ENCODE peak calls at places on chromosomes 1 and 21, in five cellular contexts. One of them, this sample, is unnamed.

GRCh38 chr1:85884372-85885035 is 176.3 kb upstream of the ZNHIT6 start:
- DNase-seq in psoas muscle: no peak
- DNase-seq in ovary: no peak
- DNase-seq in naive thymus-derived CD4-positive, alpha-beta T cell: no peak
- DNase-seq in CD8-positive, alpha-beta T cell: no peak
- DNase-seq in this sample: no peak

GRCh38 chr1:110272045-110272444 is 61.9 kb downstream of the KCNC4 start:
- DNase-seq in psoas muscle: no peak
- DNase-seq in ovary: no peak
- DNase-seq in naive thymus-derived CD4-positive, alpha-beta T cell: no peak
- DNase-seq in CD8-positive, alpha-beta T cell: no peak
- DNase-seq in this sample: no peak

GRCh38 chr1:35499230-35499629 is 58.0 kb downstream of the KIAA0319L start:
- DNase-seq in psoas muscle: no peak
- DNase-seq in ovary: no peak
- DNase-seq in naive thymus-derived CD4-positive, alpha-beta T cell: no peak
- DNase-seq in CD8-positive, alpha-beta T cell: no peak
- DNase-seq in this sample: no peak

GRCh38 chr1:226615876-226616275 is 67.3 kb downstream of the STUM start:
- DNase-seq in psoas muscle: no peak
- DNase-seq in ovary: no peak
- DNase-seq in naive thymus-derived CD4-positive, alpha-beta T cell: no peak
- DNase-seq in CD8-positive, alpha-beta T cell: no peak
- DNase-seq in this sample: no peak

GRCh38 chr1:89821322-89822108 is 683 bp downstream of the LRRC8D start:
- DNase-seq in psoas muscle: peak; percentile 43
- DNase-seq in ovary: peak; percentile 10
- DNase-seq in naive thymus-derived CD4-positive, alpha-beta T cell: peak; percentile 66
- DNase-seq in CD8-positive, alpha-beta T cell: peak; percentile 66
- DNase-seq in this sample: peak; percentile 65

GRCh38 chr1:24278726-24279125 is 40.4 kb upstream of the GRHL3 start:
- DNase-seq in psoas muscle: no peak
- DNase-seq in ovary: no peak
- DNase-seq in naive thymus-derived CD4-positive, alpha-beta T cell: no peak
- DNase-seq in CD8-positive, alpha-beta T cell: no peak
- DNase-seq in this sample: no peak

GRCh38 chr1:92708368-92708950 is 76.4 kb downstream of the EVI5 start:
- DNase-seq in psoas muscle: no peak
- DNase-seq in ovary: no peak
- DNase-seq in naive thymus-derived CD4-positive, alpha-beta T cell: no peak
- DNase-seq in CD8-positive, alpha-beta T cell: no peak
- DNase-seq in this sample: no peak

GRCh38 chr1:108082741-108083562 is 117.2 kb downstream of the SLC25A24 start:
- DNase-seq in psoas muscle: no peak
- DNase-seq in ovary: no peak
- DNase-seq in naive thymus-derived CD4-positive, alpha-beta T cell: peak; percentile 10
- DNase-seq in CD8-positive, alpha-beta T cell: no peak
- DNase-seq in this sample: no peak

GRCh38 chr21:36150192-36150711 is 6.4 kb upstream of the DOP1B start:
- DNase-seq in psoas muscle: peak; percentile 27
- DNase-seq in ovary: no peak
- DNase-seq in naive thymus-derived CD4-positive, alpha-beta T cell: no peak
- DNase-seq in CD8-positive, alpha-beta T cell: no peak
- DNase-seq in this sample: no peak

DNA sequence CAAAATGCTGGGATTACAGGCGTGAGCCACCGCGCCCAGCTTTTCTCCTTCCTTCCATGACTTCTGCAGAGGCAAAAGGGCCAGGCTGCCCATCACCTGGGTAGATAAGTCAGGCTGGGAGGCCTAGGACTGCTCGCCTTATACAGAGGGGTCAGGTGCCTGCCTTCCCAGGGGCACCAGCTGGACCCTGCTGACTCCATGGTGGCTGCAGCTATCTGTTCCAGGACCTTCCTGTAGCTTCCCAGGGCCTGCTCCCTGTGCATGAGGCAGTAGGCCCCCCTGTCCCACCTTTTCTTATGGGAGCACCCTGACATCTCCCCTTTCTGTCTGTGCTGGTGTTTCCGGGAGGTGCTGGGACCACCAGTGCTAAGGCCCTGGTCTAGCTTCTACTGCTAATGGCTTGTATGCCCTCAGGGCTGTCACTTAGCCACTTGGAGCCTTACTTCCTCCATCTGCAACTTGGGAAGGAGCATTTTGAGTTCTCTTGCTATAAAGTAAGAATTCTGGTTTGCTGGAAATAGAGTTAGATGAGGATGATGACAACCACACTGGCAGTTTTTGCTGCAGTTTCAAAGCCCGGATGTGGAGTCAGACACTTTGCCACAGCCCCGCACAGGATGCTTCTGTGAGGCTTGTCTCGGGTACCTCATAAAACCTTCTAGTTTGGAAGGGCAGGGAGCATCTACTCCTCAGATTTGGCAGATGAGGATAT is 14.4 kb downstream of the SOX13 start:
- DNase-seq in psoas muscle: no peak
- DNase-seq in ovary: no peak
- DNase-seq in naive thymus-derived CD4-positive, alpha-beta T cell: no peak
- DNase-seq in CD8-positive, alpha-beta T cell: no peak
- DNase-seq in this sample: no peak
- H3K4me1 ChIP-seq in psoas muscle: peaks cover 93% of the 10 kb centered on the region
- H3K4me1 ChIP-seq in ovary: peaks cover 24% of the 10 kb centered on the region
- H3K4me1 ChIP-seq in naive thymus-derived CD4-positive, alpha-beta T cell: no peaks in the 10 kb centered on the region
- H3K4me1 ChIP-seq in CD8-positive, alpha-beta T cell: no peaks in the 10 kb centered on the region
- H3K4me1 ChIP-seq in this sample: no peaks in the 10 kb centered on the region

DNA sequence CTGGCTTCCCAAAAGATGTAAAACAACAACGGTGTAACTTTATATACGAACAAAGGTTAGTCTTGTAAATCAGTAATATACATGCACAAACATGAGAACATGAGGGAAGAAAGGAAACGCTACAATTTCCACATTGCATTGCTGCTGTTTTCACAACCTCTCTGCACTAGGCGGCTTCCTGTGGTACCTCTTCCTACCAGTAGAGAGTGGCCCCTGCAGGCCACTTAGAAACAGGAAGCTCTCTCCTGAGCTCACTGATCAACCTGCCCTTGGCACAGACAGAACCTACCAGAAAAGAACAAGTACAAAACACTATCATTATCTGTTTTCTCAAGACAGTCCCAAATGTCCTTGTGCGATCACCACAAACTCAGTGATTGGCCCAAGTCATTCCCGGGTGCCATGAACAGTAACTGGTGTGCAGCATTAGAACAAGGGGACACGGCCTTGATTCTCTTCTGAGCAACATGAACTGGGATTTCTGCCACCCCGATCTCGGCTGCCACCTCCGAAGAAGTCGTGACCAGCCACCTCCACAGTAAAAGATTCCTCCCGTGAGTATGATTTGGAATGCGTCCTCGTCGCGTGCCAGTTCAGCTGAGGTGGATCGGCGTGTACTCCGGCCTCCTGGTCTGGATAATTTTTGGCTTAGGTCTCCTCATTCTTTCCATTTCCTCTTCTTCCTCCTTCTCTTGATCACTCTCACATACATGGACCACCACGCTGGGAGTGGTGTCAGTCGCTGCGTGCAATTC is 5.7 kb upstream of the KCNE1 start:
- DNase-seq in psoas muscle: no peak
- DNase-seq in ovary: no peak
- DNase-seq in naive thymus-derived CD4-positive, alpha-beta T cell: no peak
- DNase-seq in CD8-positive, alpha-beta T cell: no peak
- DNase-seq in this sample: peak; percentile 65
- H3K27ac ChIP-seq in psoas muscle: no peak overlapping the region
- H3K27ac ChIP-seq in ovary: no peak overlapping the region
- H3K27ac ChIP-seq in naive thymus-derived CD4-positive, alpha-beta T cell: no peak overlapping the region
- H3K27ac ChIP-seq in CD8-positive, alpha-beta T cell: no peak overlapping the region
- H3K27ac ChIP-seq in this sample: no peak overlapping the region

GRCh38 chr1:6420594-6421042 is 899 bp upstream of the HES2 start:
- DNase-seq in psoas muscle: no peak
- DNase-seq in ovary: no peak
- DNase-seq in naive thymus-derived CD4-positive, alpha-beta T cell: no peak
- DNase-seq in CD8-positive, alpha-beta T cell: no peak
- DNase-seq in this sample: no peak

GRCh38 chr1:6417961-6418667 is 1.6 kb downstream of the HES2 start:
- DNase-seq in psoas muscle: no peak
- DNase-seq in ovary: no peak
- DNase-seq in naive thymus-derived CD4-positive, alpha-beta T cell: no peak
- DNase-seq in CD8-positive, alpha-beta T cell: no peak
- DNase-seq in this sample: no peak

GRCh38 chr1:6419803-6420593 is at the start of gene HES2:
- DNase-seq in psoas muscle: no peak
- DNase-seq in ovary: no peak
- DNase-seq in naive thymus-derived CD4-positive, alpha-beta T cell: peak; percentile 19
- DNase-seq in CD8-positive, alpha-beta T cell: no peak
- DNase-seq in this sample: no peak

GRCh38 chr1:6418668-6419396 is 887 bp downstream of the HES2 start:
- DNase-seq in psoas muscle: no peak
- DNase-seq in ovary: no peak
- DNase-seq in naive thymus-derived CD4-positive, alpha-beta T cell: no peak
- DNase-seq in CD8-positive, alpha-beta T cell: no peak
- DNase-seq in this sample: no peak

GRCh38 chr1:6419397-6419802 is 319 bp downstream of the HES2 start:
- DNase-seq in psoas muscle: no peak
- DNase-seq in ovary: no peak
- DNase-seq in naive thymus-derived CD4-positive, alpha-beta T cell: no peak
- DNase-seq in CD8-positive, alpha-beta T cell: no peak
- DNase-seq in this sample: no peak
- H3K4me3 ChIP-seq in psoas muscle: peak overlapping the region; percentile 55
- H3K4me3 ChIP-seq in ovary: peak overlapping the region; percentile 3
- H3K4me3 ChIP-seq in naive thymus-derived CD4-positive, alpha-beta T cell: no peak overlapping the region
- H3K4me3 ChIP-seq in CD8-positive, alpha-beta T cell: no peak overlapping the region
- H3K4me3 ChIP-seq in this sample: no peak overlapping the region

DNA sequence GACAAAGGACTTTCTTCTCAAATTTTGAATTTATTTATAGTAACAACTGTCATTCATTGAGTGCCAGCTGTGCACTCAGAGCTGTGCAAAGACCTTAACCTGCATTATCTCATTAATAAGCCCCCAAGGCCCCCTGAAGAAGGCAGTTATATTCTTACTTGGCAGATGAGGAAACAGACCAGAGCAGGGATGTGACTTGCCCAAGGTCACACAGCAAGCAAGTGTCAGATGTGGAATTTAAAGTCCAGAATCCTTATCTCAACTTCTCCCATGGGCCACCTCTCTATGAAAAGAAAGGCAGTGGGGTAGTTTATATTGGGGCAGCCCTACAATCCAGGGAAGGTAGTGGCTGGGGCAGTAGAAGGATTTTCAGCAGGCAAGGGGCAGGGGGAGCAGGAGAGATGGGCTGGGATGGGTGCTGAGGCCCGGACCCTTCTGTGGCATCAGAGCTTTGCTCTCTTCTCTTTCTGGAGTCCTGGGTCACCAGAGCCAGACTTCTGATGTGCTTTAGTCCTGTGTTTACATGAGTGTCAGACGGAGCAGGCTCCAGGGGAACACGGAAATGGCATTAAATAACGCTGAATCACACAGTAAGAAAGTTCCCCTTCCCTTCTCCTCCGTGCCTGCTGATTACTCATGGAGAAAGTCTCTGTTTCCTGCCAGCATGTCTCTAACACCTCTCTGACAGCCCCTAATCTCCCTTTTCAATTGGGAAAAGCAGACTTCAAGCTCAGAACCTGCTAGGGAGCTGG is 39.5 kb downstream of the EPHB2 start:
- DNase-seq in psoas muscle: no peak
- DNase-seq in ovary: peak; percentile 33
- DNase-seq in naive thymus-derived CD4-positive, alpha-beta T cell: no peak
- DNase-seq in CD8-positive, alpha-beta T cell: no peak
- DNase-seq in this sample: no peak
- H3K4me1 ChIP-seq in psoas muscle: no peaks in the 10 kb centered on the region
- H3K4me1 ChIP-seq in ovary: peaks cover 8% of the 10 kb centered on the region
- H3K4me1 ChIP-seq in naive thymus-derived CD4-positive, alpha-beta T cell: no peaks in the 10 kb centered on the region
- H3K4me1 ChIP-seq in CD8-positive, alpha-beta T cell: no peaks in the 10 kb centered on the region
- H3K4me1 ChIP-seq in this sample: no peaks in the 10 kb centered on the region

GRCh38 chr1:158003409-158003805 is 10.0 kb downstream of the KIRREL1 start:
- DNase-seq in psoas muscle: no peak
- DNase-seq in ovary: no peak
- DNase-seq in naive thymus-derived CD4-positive, alpha-beta T cell: no peak
- DNase-seq in CD8-positive, alpha-beta T cell: no peak
- DNase-seq in this sample: no peak

GRCh38 chr1:158002630-158003408 is 9.4 kb downstream of the KIRREL1 start:
- DNase-seq in psoas muscle: no peak
- DNase-seq in ovary: no peak
- DNase-seq in naive thymus-derived CD4-positive, alpha-beta T cell: no peak
- DNase-seq in CD8-positive, alpha-beta T cell: no peak
- DNase-seq in this sample: no peak

GRCh38 chr1:158005249-158005648 is 11.8 kb downstream of the KIRREL1 start:
- DNase-seq in psoas muscle: no peak
- DNase-seq in ovary: no peak
- DNase-seq in naive thymus-derived CD4-positive, alpha-beta T cell: no peak
- DNase-seq in CD8-positive, alpha-beta T cell: no peak
- DNase-seq in this sample: no peak

GRCh38 chr1:158007180-158007579 is 13.7 kb downstream of the KIRREL1 start:
- DNase-seq in psoas muscle: no peak
- DNase-seq in ovary: no peak
- DNase-seq in naive thymus-derived CD4-positive, alpha-beta T cell: no peak
- DNase-seq in CD8-positive, alpha-beta T cell: no peak
- DNase-seq in this sample: no peak

DNA sequence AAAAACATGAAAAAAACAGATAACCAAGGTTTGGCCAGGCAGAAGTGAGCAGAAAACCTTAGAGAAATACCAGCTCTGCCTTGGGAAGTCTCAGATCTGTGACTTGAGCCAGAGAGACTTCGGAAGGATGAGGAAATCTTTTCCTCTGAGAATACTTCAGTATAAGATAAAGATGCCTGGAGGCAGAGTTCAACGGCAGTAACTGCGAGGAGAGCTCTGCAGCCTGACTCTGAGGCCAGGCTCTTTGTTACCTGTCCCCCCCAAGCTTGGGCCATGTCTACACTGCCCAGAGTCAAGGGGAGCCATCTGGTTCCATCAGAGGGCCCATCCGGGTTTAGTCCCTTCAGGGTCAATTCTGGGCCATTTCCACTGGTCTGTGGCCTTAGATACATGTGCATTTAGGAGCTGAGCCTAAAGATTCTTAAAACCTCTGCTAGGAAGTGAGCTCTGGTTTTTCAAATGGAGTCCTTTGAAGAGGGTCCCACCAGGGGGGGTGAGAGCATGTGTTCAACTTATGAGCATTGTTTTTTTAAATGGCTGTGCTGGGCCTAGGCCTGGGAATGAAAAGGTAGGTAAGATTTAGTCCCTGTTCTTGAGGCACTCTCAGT is 8.7 kb downstream of the KIRREL1 start:
- DNase-seq in psoas muscle: no peak
- DNase-seq in ovary: no peak
- DNase-seq in naive thymus-derived CD4-positive, alpha-beta T cell: no peak
- DNase-seq in CD8-positive, alpha-beta T cell: no peak
- DNase-seq in this sample: no peak
- H3K27ac ChIP-seq in psoas muscle: no peak overlapping the region
- H3K27ac ChIP-seq in ovary: peak overlapping the region; percentile 58
- H3K27ac ChIP-seq in naive thymus-derived CD4-positive, alpha-beta T cell: no peak overlapping the region
- H3K27ac ChIP-seq in CD8-positive, alpha-beta T cell: no peak overlapping the region
- H3K27ac ChIP-seq in this sample: no peak overlapping the region

GRCh38 chr1:162632743-162633326 is 571 bp downstream of the DDR2 start:
- DNase-seq in psoas muscle: no peak
- DNase-seq in ovary: peak; percentile 47
- DNase-seq in naive thymus-derived CD4-positive, alpha-beta T cell: no peak
- DNase-seq in CD8-positive, alpha-beta T cell: no peak
- DNase-seq in this sample: no peak
- H3K4me3 ChIP-seq in psoas muscle: peak overlapping the region; percentile 55
- H3K4me3 ChIP-seq in ovary: peak overlapping the region; percentile 44
- H3K4me3 ChIP-seq in naive thymus-derived CD4-positive, alpha-beta T cell: no peak overlapping the region
- H3K4me3 ChIP-seq in CD8-positive, alpha-beta T cell: no peak overlapping the region
- H3K4me3 ChIP-seq in this sample: no peak overlapping the region